ENCODE peak calls at places on chromosome 16, in seven cellular contexts. One of them, this sample, is unnamed.

GRCh38 chr16:20332411-20332810 is 5.1 kb upstream of the GP2 start:
- DNase-seq in lower leg skin: no peak
- DNase-seq in mammary epithelial cell: no peak
- DNase-seq in AG04450: no peak
- DNase-seq in GM12865: no peak
- DNase-seq in pancreas: peak; percentile 64
- DNase-seq in psoas muscle: no peak
- DNase-seq in this sample: no peak

GRCh38 chr16:8847623-8848022 is 21.2 kb downstream of the CARHSP1 start:
- DNase-seq in mammary epithelial cell: no peak
- DNase-seq in GM12865: peak; percentile 2
- DNase-seq in AG04450: no peak
- DNase-seq in pancreas: no peak
- DNase-seq in lower leg skin: no peak
- DNase-seq in psoas muscle: no peak
- DNase-seq in this sample: no peak

GRCh38 chr16:20303012-20303411 is 24.3 kb downstream of the GP2 start:
- DNase-seq in mammary epithelial cell: no peak
- DNase-seq in GM12865: no peak
- DNase-seq in lower leg skin: no peak
- DNase-seq in AG04450: no peak
- DNase-seq in pancreas: no peak
- DNase-seq in psoas muscle: no peak
- DNase-seq in this sample: no peak

GRCh38 chr16:30996324-30996999 is 11.5 kb downstream of the HSD3B7 start:
- DNase-seq in psoas muscle: no peak
- DNase-seq in GM12865: peak; percentile 49
- DNase-seq in AG04450: no peak
- DNase-seq in mammary epithelial cell: no peak
- DNase-seq in pancreas: no peak
- DNase-seq in lower leg skin: no peak
- DNase-seq in this sample: no peak

GRCh38 chr16:3461120-3461519 is 17.6 kb downstream of the NAA60 start:
- DNase-seq in AG04450: no peak
- DNase-seq in psoas muscle: no peak
- DNase-seq in lower leg skin: no peak
- DNase-seq in GM12865: peak; percentile 48
- DNase-seq in pancreas: no peak
- DNase-seq in mammary epithelial cell: no peak
- DNase-seq in this sample: no peak

GRCh38 chr16:76583466-76583865 is 306.3 kb downstream of the CNTNAP4 start:
- DNase-seq in AG04450: no peak
- DNase-seq in psoas muscle: no peak
- DNase-seq in GM12865: peak; percentile 22
- DNase-seq in mammary epithelial cell: no peak
- DNase-seq in lower leg skin: no peak
- DNase-seq in pancreas: no peak
- DNase-seq in this sample: no peak

GRCh38 chr16:11429113-11429512 is 83.9 kb downstream of the RMI2 start:
- DNase-seq in pancreas: no peak
- DNase-seq in mammary epithelial cell: no peak
- DNase-seq in GM12865: no peak
- DNase-seq in lower leg skin: no peak
- DNase-seq in AG04450: no peak
- DNase-seq in psoas muscle: no peak
- DNase-seq in this sample: no peak

GRCh38 chr16:81073560-81074330 is 3.3 kb downstream of the C16orf46 start:
- DNase-seq in GM12865: no peak
- DNase-seq in pancreas: no peak
- DNase-seq in lower leg skin: no peak
- DNase-seq in mammary epithelial cell: no peak
- DNase-seq in AG04450: no peak
- DNase-seq in psoas muscle: no peak
- DNase-seq in this sample: no peak

GRCh38 chr16:53945996-53946395 is 242.0 kb downstream of the FTO start:
- DNase-seq in mammary epithelial cell: peak; percentile 43
- DNase-seq in pancreas: peak; percentile 6
- DNase-seq in lower leg skin: no peak
- DNase-seq in AG04450: peak; percentile 23
- DNase-seq in psoas muscle: no peak
- DNase-seq in GM12865: peak; percentile 48
- DNase-seq in this sample: no peak

GRCh38 chr16:17364319-17365210 is 106.2 kb downstream of the XYLT1 start:
- DNase-seq in lower leg skin: no peak
- DNase-seq in AG04450: peak; percentile 82
- DNase-seq in GM12865: no peak
- DNase-seq in pancreas: no peak
- DNase-seq in psoas muscle: no peak
- DNase-seq in mammary epithelial cell: peak; percentile 72
- DNase-seq in this sample: no peak

GRCh38 chr16:11621920-11622651 is 35.4 kb upstream of the LITAF start:
- DNase-seq in psoas muscle: no peak
- DNase-seq in GM12865: peak; percentile 57
- DNase-seq in pancreas: no peak
- DNase-seq in lower leg skin: no peak
- DNase-seq in mammary epithelial cell: no peak
- DNase-seq in AG04450: no peak
- DNase-seq in this sample: no peak

GRCh38 chr16:52191533-52192134 is 355.3 kb downstream of the TOX3 start:
- DNase-seq in GM12865: peak; percentile 72
- DNase-seq in psoas muscle: peak; percentile 25
- DNase-seq in mammary epithelial cell: peak; percentile 41
- DNase-seq in AG04450: peak; percentile 36
- DNase-seq in pancreas: peak; percentile 46
- DNase-seq in lower leg skin: peak; percentile 45
- DNase-seq in this sample: peak; percentile 15

GRCh38 chr16:89383095-89384003 is 107.0 kb downstream of the ANKRD11 start:
- DNase-seq in mammary epithelial cell: peak; percentile 74
- DNase-seq in AG04450: no peak
- DNase-seq in GM12865: no peak
- DNase-seq in pancreas: peak; percentile 67
- DNase-seq in lower leg skin: no peak
- DNase-seq in psoas muscle: no peak
- DNase-seq in this sample: no peak

GRCh38 chr16:66703359-66704215 is 7.0 kb upstream of the CMTM4 start:
- DNase-seq in lower leg skin: no peak
- DNase-seq in pancreas: no peak
- DNase-seq in psoas muscle: no peak
- DNase-seq in mammary epithelial cell: peak; percentile 35
- DNase-seq in AG04450: no peak
- DNase-seq in GM12865: no peak
- DNase-seq in this sample: no peak

GRCh38 chr16:83403751-83404150 is 404.0 kb upstream of the HSBP1 start:
- DNase-seq in lower leg skin: no peak
- DNase-seq in psoas muscle: no peak
- DNase-seq in AG04450: no peak
- DNase-seq in GM12865: no peak
- DNase-seq in mammary epithelial cell: peak; percentile 85
- DNase-seq in pancreas: no peak
- DNase-seq in this sample: no peak

GRCh38 chr16:50255538-50255937 is 10.8 kb upstream of the ADCY7 start:
- DNase-seq in mammary epithelial cell: no peak
- DNase-seq in psoas muscle: no peak
- DNase-seq in GM12865: no peak
- DNase-seq in AG04450: no peak
- DNase-seq in lower leg skin: no peak
- DNase-seq in pancreas: no peak
- DNase-seq in this sample: no peak
- H3K4me3 ChIP-seq in mammary epithelial cell: no peak overlapping the region
- H3K4me3 ChIP-seq in psoas muscle: no peak overlapping the region
- H3K4me3 ChIP-seq in GM12865: no peak overlapping the region
- H3K4me3 ChIP-seq in AG04450: no peak overlapping the region
- H3K4me3 ChIP-seq in lower leg skin: no peak overlapping the region
- H3K4me3 ChIP-seq in pancreas: no peak overlapping the region
- H3K4me3 ChIP-seq in this sample: no peak overlapping the region

DNA sequence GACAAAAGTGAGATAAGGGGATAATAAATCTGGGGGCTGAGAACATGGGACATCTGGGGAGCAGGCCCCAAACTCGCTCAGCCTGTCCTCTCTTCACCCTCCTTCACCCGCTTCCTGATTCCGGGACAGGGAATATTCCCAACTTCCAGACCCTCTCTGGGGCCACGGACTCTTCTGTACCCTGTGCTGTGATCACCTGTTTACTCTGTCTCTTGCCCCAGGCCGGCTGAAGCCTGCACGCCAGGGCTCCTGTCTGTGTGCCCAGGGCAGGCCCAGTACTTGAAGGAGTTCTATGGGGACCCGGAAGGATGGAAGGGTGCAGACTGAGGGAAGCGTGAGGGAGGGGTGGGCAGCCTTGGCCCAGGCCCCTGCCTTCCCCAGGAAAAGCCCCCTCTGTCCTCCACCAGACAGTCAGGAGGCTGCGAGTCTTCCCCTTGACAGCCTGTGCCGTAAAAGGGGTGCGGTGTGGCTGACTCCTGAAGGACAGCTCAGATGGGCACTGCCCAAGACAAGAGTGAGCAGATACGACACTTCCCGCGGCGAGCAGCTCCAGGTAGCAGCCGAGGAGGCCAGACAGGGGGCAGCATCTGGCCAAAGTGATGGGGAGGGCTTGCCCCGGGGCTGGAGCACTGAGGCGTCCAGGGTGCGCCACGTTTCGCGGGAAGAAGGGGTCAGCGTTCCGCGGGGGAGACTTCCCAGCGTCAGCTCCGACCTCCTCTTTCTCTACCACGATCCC is 1.0 kb upstream of the CCNF start:
- DNase-seq in AG04450: no peak
- DNase-seq in GM12865: peak; percentile 75
- DNase-seq in mammary epithelial cell: peak; percentile 20
- DNase-seq in psoas muscle: no peak
- DNase-seq in lower leg skin: no peak
- DNase-seq in pancreas: peak; percentile 37
- DNase-seq in this sample: peak; percentile 5
- TF ChIP-seq CTCF in AG04450: peak; percentile 42
- TF ChIP-seq CTCF in GM12865: peak; percentile 41
- TF ChIP-seq CTCF in mammary epithelial cell: no peak
- TF ChIP-seq CTCF in psoas muscle: no peak
- TF ChIP-seq CTCF in lower leg skin: no peak
- TF ChIP-seq CTCF in pancreas: no peak
- TF ChIP-seq CTCF in this sample: peak; percentile 30

GRCh38 chr16:50367777-50368409 is 895 bp downstream of the BRD7 start:
- DNase-seq in mammary epithelial cell: peak; percentile 63
- DNase-seq in GM12865: no peak
- DNase-seq in AG04450: no peak
- DNase-seq in lower leg skin: no peak
- DNase-seq in psoas muscle: no peak
- DNase-seq in pancreas: no peak
- DNase-seq in this sample: no peak

GRCh38 chr16:50369133-50369804 is 481 bp upstream of the BRD7 start:
- DNase-seq in AG04450: no peak
- DNase-seq in mammary epithelial cell: no peak
- DNase-seq in psoas muscle: no peak
- DNase-seq in pancreas: no peak
- DNase-seq in GM12865: no peak
- DNase-seq in lower leg skin: no peak
- DNase-seq in this sample: no peak

GRCh38 chr16:50368410-50369132 is at the start of gene BRD7:
- DNase-seq in mammary epithelial cell: peak; percentile 42
- DNase-seq in AG04450: no peak
- DNase-seq in psoas muscle: peak; percentile 69
- DNase-seq in GM12865: peak; percentile 81
- DNase-seq in pancreas: peak; percentile 50
- DNase-seq in lower leg skin: no peak
- DNase-seq in this sample: no peak

GRCh38 chr16:50363656-50364055 is 5.1 kb downstream of the BRD7 start:
- DNase-seq in lower leg skin: no peak
- DNase-seq in psoas muscle: no peak
- DNase-seq in mammary epithelial cell: no peak
- DNase-seq in pancreas: no peak
- DNase-seq in AG04450: no peak
- DNase-seq in GM12865: no peak
- DNase-seq in this sample: no peak

DNA sequence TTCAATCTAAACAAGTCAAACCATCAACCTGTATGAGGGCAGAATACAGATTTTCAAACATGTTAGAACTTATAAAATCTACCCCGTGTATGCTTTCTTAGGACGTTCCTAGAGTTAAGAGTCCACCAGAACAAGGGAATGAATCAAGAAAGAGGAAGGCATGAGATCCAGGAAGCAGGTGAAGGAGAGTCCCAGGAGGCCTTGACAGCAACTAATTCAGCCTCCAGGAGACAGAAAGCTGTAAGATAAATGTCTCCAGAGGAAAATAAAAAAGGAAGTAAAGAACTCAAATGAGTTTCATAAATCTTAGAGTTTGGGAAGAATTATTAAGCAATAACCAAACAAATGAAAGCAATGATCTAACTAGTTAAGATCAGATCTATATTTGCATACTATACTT is 2.7 kb downstream of the BRD7 start:
- DNase-seq in GM12865: no peak
- DNase-seq in mammary epithelial cell: no peak
- DNase-seq in pancreas: no peak
- DNase-seq in psoas muscle: no peak
- DNase-seq in lower leg skin: no peak
- DNase-seq in AG04450: no peak
- DNase-seq in this sample: no peak
- H3K4me3 ChIP-seq in GM12865: no peak overlapping the region
- H3K4me3 ChIP-seq in mammary epithelial cell: no peak overlapping the region
- H3K4me3 ChIP-seq in pancreas: no peak overlapping the region
- H3K4me3 ChIP-seq in psoas muscle: peak overlapping the region; percentile 24
- H3K4me3 ChIP-seq in lower leg skin: no peak overlapping the region
- H3K4me3 ChIP-seq in AG04450: no peak overlapping the region
- H3K4me3 ChIP-seq in this sample: no peak overlapping the region

GRCh38 chr16:46830902-46831647 is at the start of gene C16orf87:
- DNase-seq in mammary epithelial cell: peak; percentile 88
- DNase-seq in AG04450: peak; percentile 84
- DNase-seq in lower leg skin: peak; percentile 90
- DNase-seq in pancreas: peak; percentile 89
- DNase-seq in psoas muscle: peak; percentile 94
- DNase-seq in GM12865: peak; percentile 97
- DNase-seq in this sample: peak; percentile 81

GRCh38 chr16:46828292-46828691 is 2.7 kb downstream of the C16orf87 start:
- DNase-seq in mammary epithelial cell: no peak
- DNase-seq in pancreas: no peak
- DNase-seq in lower leg skin: no peak
- DNase-seq in AG04450: no peak
- DNase-seq in GM12865: peak; percentile 52
- DNase-seq in psoas muscle: no peak
- DNase-seq in this sample: no peak

GRCh38 chr16:46828943-46829342 is 2.0 kb downstream of the C16orf87 start:
- DNase-seq in GM12865: peak; percentile 13
- DNase-seq in pancreas: no peak
- DNase-seq in psoas muscle: no peak
- DNase-seq in mammary epithelial cell: no peak
- DNase-seq in lower leg skin: no peak
- DNase-seq in AG04450: no peak
- DNase-seq in this sample: no peak

GRCh38 chr16:46832757-46833464 is 1.9 kb upstream of the C16orf87 start:
- DNase-seq in AG04450: no peak
- DNase-seq in lower leg skin: no peak
- DNase-seq in pancreas: no peak
- DNase-seq in GM12865: no peak
- DNase-seq in mammary epithelial cell: no peak
- DNase-seq in psoas muscle: no peak
- DNase-seq in this sample: no peak

DNA sequence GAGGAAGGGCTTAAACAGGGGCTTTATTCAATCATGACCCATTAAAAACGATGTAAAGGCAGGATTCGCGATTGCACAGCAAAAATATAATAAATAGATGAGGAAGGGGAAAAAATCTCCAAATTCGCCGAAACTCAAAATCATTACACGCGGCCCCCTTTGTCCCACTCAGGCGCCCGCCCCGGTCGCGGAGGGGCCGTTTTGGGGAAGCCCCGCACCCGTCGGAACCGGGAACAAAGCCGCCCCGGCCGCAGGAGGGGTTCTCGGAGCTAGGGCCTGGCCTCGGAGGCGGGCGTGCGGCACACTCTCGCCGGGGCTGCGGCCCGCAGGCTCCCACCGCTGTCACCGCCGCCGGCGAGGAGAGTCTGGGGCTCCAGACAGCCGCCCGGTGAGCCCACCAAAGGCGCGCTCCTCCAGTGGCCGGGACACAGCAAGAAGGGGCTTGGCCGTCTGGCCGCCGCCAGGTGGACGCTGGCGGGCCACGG is 521 bp downstream of the C16orf87 start:
- DNase-seq in mammary epithelial cell: no peak
- DNase-seq in pancreas: peak; percentile 12
- DNase-seq in GM12865: peak; percentile 51
- DNase-seq in lower leg skin: no peak
- DNase-seq in psoas muscle: peak; percentile 42
- DNase-seq in AG04450: no peak
- DNase-seq in this sample: no peak
- TF ChIP-seq CTCF in mammary epithelial cell: no peak
- TF ChIP-seq CTCF in pancreas: no peak
- TF ChIP-seq CTCF in GM12865: no peak
- TF ChIP-seq CTCF in lower leg skin: no peak
- TF ChIP-seq CTCF in psoas muscle: no peak
- TF ChIP-seq CTCF in AG04450: no peak
- TF ChIP-seq CTCF in this sample: no peak

This sample was measured in GM12864.